ENCODE peak calls at places on chromosome 17, in ten cellular contexts. One of them, this sample, is unnamed.

GRCh38 chr17:41977991-41978390 is 11.4 kb downstream of the CNP start:
- DNase-seq in mucosa of descending colon: peak; percentile 19
- DNase-seq in psoas muscle: no peak
- DNase-seq in esophagus muscularis mucosa: no peak
- DNase-seq in Calu3: peak; percentile 42
- DNase-seq in upper lobe of left lung: no peak
- DNase-seq in cardiac muscle cell: no peak
- DNase-seq in AG09309: no peak
- DNase-seq in chondrocyte: peak; percentile 25
- DNase-seq in neural progenitor cell: no peak
- DNase-seq in this sample: peak; percentile 79

GRCh38 chr17:44599298-44600175 is 42.3 kb downstream of the FZD2 start:
- DNase-seq in AG09309: peak; percentile 78
- DNase-seq in neural progenitor cell: peak; percentile 70
- DNase-seq in chondrocyte: no peak
- DNase-seq in esophagus muscularis mucosa: no peak
- DNase-seq in upper lobe of left lung: no peak
- DNase-seq in Calu3: peak; percentile 60
- DNase-seq in mucosa of descending colon: peak; percentile 65
- DNase-seq in cardiac muscle cell: peak; percentile 98
- DNase-seq in psoas muscle: no peak
- DNase-seq in this sample: no peak

GRCh38 chr17:73349138-73349537 is 37.3 kb upstream of the CDC42EP4 start:
- DNase-seq in chondrocyte: no peak
- DNase-seq in Calu3: no peak
- DNase-seq in psoas muscle: no peak
- DNase-seq in neural progenitor cell: peak; percentile 86
- DNase-seq in mucosa of descending colon: no peak
- DNase-seq in AG09309: no peak
- DNase-seq in cardiac muscle cell: peak; percentile 68
- DNase-seq in esophagus muscularis mucosa: no peak
- DNase-seq in upper lobe of left lung: no peak
- DNase-seq in this sample: no peak

GRCh38 chr17:36653374-36653773 is 52.0 kb downstream of the MRM1 start:
- DNase-seq in AG09309: no peak
- DNase-seq in mucosa of descending colon: no peak
- DNase-seq in cardiac muscle cell: no peak
- DNase-seq in chondrocyte: no peak
- DNase-seq in neural progenitor cell: peak; percentile 38
- DNase-seq in esophagus muscularis mucosa: no peak
- DNase-seq in upper lobe of left lung: no peak
- DNase-seq in Calu3: no peak
- DNase-seq in psoas muscle: no peak
- DNase-seq in this sample: no peak

GRCh38 chr17:66755101-66755943 is 79.6 kb upstream of the CACNG5 start:
- DNase-seq in AG09309: no peak
- DNase-seq in neural progenitor cell: no peak
- DNase-seq in chondrocyte: no peak
- DNase-seq in mucosa of descending colon: no peak
- DNase-seq in upper lobe of left lung: no peak
- DNase-seq in esophagus muscularis mucosa: no peak
- DNase-seq in psoas muscle: no peak
- DNase-seq in Calu3: no peak
- DNase-seq in cardiac muscle cell: no peak
- DNase-seq in this sample: peak; percentile 23

GRCh38 chr17:69654981-69655581 is 240.6 kb downstream of the MAP2K6 start:
- DNase-seq in Calu3: no peak
- DNase-seq in psoas muscle: no peak
- DNase-seq in cardiac muscle cell: peak; percentile 69
- DNase-seq in AG09309: peak; percentile 68
- DNase-seq in esophagus muscularis mucosa: no peak
- DNase-seq in mucosa of descending colon: no peak
- DNase-seq in upper lobe of left lung: no peak
- DNase-seq in chondrocyte: no peak
- DNase-seq in neural progenitor cell: no peak
- DNase-seq in this sample: no peak

GRCh38 chr17:59642535-59642934 is 22.8 kb downstream of the CLTC start:
- DNase-seq in psoas muscle: no peak
- DNase-seq in Calu3: no peak
- DNase-seq in chondrocyte: no peak
- DNase-seq in upper lobe of left lung: no peak
- DNase-seq in esophagus muscularis mucosa: no peak
- DNase-seq in cardiac muscle cell: no peak
- DNase-seq in mucosa of descending colon: no peak
- DNase-seq in neural progenitor cell: no peak
- DNase-seq in AG09309: no peak
- DNase-seq in this sample: peak; percentile 71

GRCh38 chr17:30297715-30298114 is 6.0 kb upstream of the BLMH start:
- DNase-seq in esophagus muscularis mucosa: no peak
- DNase-seq in upper lobe of left lung: peak; percentile 24
- DNase-seq in mucosa of descending colon: no peak
- DNase-seq in psoas muscle: no peak
- DNase-seq in neural progenitor cell: no peak
- DNase-seq in AG09309: no peak
- DNase-seq in Calu3: no peak
- DNase-seq in chondrocyte: no peak
- DNase-seq in cardiac muscle cell: no peak
- DNase-seq in this sample: no peak

GRCh38 chr17:77869665-77870132 is 88.8 kb upstream of the TNRC6C start:
- DNase-seq in AG09309: no peak
- DNase-seq in chondrocyte: peak; percentile 36
- DNase-seq in upper lobe of left lung: no peak
- DNase-seq in Calu3: no peak
- DNase-seq in esophagus muscularis mucosa: no peak
- DNase-seq in cardiac muscle cell: no peak
- DNase-seq in neural progenitor cell: no peak
- DNase-seq in psoas muscle: peak; percentile 63
- DNase-seq in mucosa of descending colon: peak; percentile 74
- DNase-seq in this sample: no peak

GRCh38 chr17:13864551-13864950 is 204.8 kb upstream of the COX10 start:
- DNase-seq in AG09309: peak; percentile 59
- DNase-seq in cardiac muscle cell: peak; percentile 54
- DNase-seq in psoas muscle: no peak
- DNase-seq in mucosa of descending colon: no peak
- DNase-seq in chondrocyte: no peak
- DNase-seq in neural progenitor cell: no peak
- DNase-seq in upper lobe of left lung: no peak
- DNase-seq in esophagus muscularis mucosa: no peak
- DNase-seq in Calu3: no peak
- DNase-seq in this sample: no peak

GRCh38 chr17:38560503-38561318 is 45.0 kb downstream of the SRCIN1 start:
- DNase-seq in esophagus muscularis mucosa: no peak
- DNase-seq in mucosa of descending colon: no peak
- DNase-seq in upper lobe of left lung: no peak
- DNase-seq in neural progenitor cell: peak; percentile 66
- DNase-seq in psoas muscle: no peak
- DNase-seq in AG09309: no peak
- DNase-seq in chondrocyte: no peak
- DNase-seq in Calu3: no peak
- DNase-seq in cardiac muscle cell: peak; percentile 47
- DNase-seq in this sample: no peak

GRCh38 chr17:12415031-12415430 is 250.7 kb upstream of the MYOCD start:
- DNase-seq in psoas muscle: no peak
- DNase-seq in mucosa of descending colon: no peak
- DNase-seq in neural progenitor cell: no peak
- DNase-seq in AG09309: peak; percentile 31
- DNase-seq in chondrocyte: no peak
- DNase-seq in cardiac muscle cell: no peak
- DNase-seq in esophagus muscularis mucosa: no peak
- DNase-seq in upper lobe of left lung: no peak
- DNase-seq in Calu3: no peak
- DNase-seq in this sample: no peak

GRCh38 chr17:65163990-65164495 is 26.9 kb downstream of the RGS9 start:
- DNase-seq in cardiac muscle cell: peak; percentile 54
- DNase-seq in AG09309: no peak
- DNase-seq in esophagus muscularis mucosa: no peak
- DNase-seq in mucosa of descending colon: no peak
- DNase-seq in Calu3: peak; percentile 8
- DNase-seq in chondrocyte: no peak
- DNase-seq in upper lobe of left lung: no peak
- DNase-seq in psoas muscle: no peak
- DNase-seq in neural progenitor cell: no peak
- DNase-seq in this sample: no peak

GRCh38 chr17:17783121-17783824 is 53.5 kb downstream of the SREBF1 start:
- DNase-seq in Calu3: peak; percentile 49
- DNase-seq in chondrocyte: no peak
- DNase-seq in AG09309: no peak
- DNase-seq in esophagus muscularis mucosa: no peak
- DNase-seq in mucosa of descending colon: peak; percentile 80
- DNase-seq in upper lobe of left lung: peak; percentile 92
- DNase-seq in psoas muscle: peak; percentile 85
- DNase-seq in cardiac muscle cell: peak; percentile 47
- DNase-seq in neural progenitor cell: peak; percentile 88
- DNase-seq in this sample: peak; percentile 25

GRCh38 chr17:38873646-38874380 is 4.0 kb downstream of the LASP1 start:
- DNase-seq in AG09309: no peak
- DNase-seq in psoas muscle: no peak
- DNase-seq in upper lobe of left lung: no peak
- DNase-seq in chondrocyte: no peak
- DNase-seq in cardiac muscle cell: no peak
- DNase-seq in mucosa of descending colon: no peak
- DNase-seq in Calu3: peak; percentile 95
- DNase-seq in neural progenitor cell: peak; percentile 4
- DNase-seq in esophagus muscularis mucosa: no peak
- DNase-seq in this sample: no peak

GRCh38 chr17:63537991-63538692 is 12.1 kb upstream of the DCAF7 start:
- DNase-seq in psoas muscle: no peak
- DNase-seq in cardiac muscle cell: peak; percentile 6
- DNase-seq in neural progenitor cell: peak; percentile 9
- DNase-seq in mucosa of descending colon: no peak
- DNase-seq in chondrocyte: peak; percentile 88
- DNase-seq in Calu3: no peak
- DNase-seq in esophagus muscularis mucosa: no peak
- DNase-seq in upper lobe of left lung: peak; percentile 85
- DNase-seq in AG09309: no peak
- DNase-seq in this sample: no peak

GRCh38 chr17:7315570-7316243 is 547 bp upstream of the GPS2 start:
- DNase-seq in AG09309: no peak
- DNase-seq in upper lobe of left lung: peak; percentile 83
- DNase-seq in esophagus muscularis mucosa: no peak
- DNase-seq in neural progenitor cell: no peak
- DNase-seq in cardiac muscle cell: no peak
- DNase-seq in Calu3: no peak
- DNase-seq in psoas muscle: no peak
- DNase-seq in mucosa of descending colon: peak; percentile 74
- DNase-seq in chondrocyte: no peak
- DNase-seq in this sample: no peak

GRCh38 chr17:78502611-78503148 is 74.5 kb downstream of the DNAH17 start:
- DNase-seq in psoas muscle: peak; percentile 30
- DNase-seq in Calu3: no peak
- DNase-seq in AG09309: no peak
- DNase-seq in cardiac muscle cell: no peak
- DNase-seq in neural progenitor cell: no peak
- DNase-seq in mucosa of descending colon: peak; percentile 39
- DNase-seq in esophagus muscularis mucosa: no peak
- DNase-seq in chondrocyte: no peak
- DNase-seq in upper lobe of left lung: peak; percentile 75
- DNase-seq in this sample: no peak

GRCh38 chr17:67891481-67892119 is 66.3 kb downstream of the BPTF start:
- DNase-seq in AG09309: peak; percentile 32
- DNase-seq in cardiac muscle cell: peak; percentile 70
- DNase-seq in neural progenitor cell: peak; percentile 4
- DNase-seq in psoas muscle: no peak
- DNase-seq in esophagus muscularis mucosa: no peak
- DNase-seq in Calu3: no peak
- DNase-seq in upper lobe of left lung: no peak
- DNase-seq in mucosa of descending colon: no peak
- DNase-seq in chondrocyte: no peak
- DNase-seq in this sample: peak; percentile 19
- TF ChIP-seq CTCF in AG09309: peak; percentile 57
- TF ChIP-seq CTCF in cardiac muscle cell: peak; percentile 47
- TF ChIP-seq CTCF in neural progenitor cell: no peak
- TF ChIP-seq CTCF in psoas muscle: no peak
- TF ChIP-seq CTCF in esophagus muscularis mucosa: peak; percentile 21
- TF ChIP-seq CTCF in Calu3: no peak
- TF ChIP-seq CTCF in upper lobe of left lung: no peak
- TF ChIP-seq CTCF in mucosa of descending colon: no peak
- TF ChIP-seq CTCF in chondrocyte: peak; percentile 63
- TF ChIP-seq CTCF in this sample: peak; percentile 72

GRCh38 chr17:9676084-9676483 is 30.8 kb downstream of the USP43 start:
- DNase-seq in cardiac muscle cell: peak; percentile 7
- DNase-seq in AG09309: no peak
- DNase-seq in neural progenitor cell: no peak
- DNase-seq in chondrocyte: no peak
- DNase-seq in esophagus muscularis mucosa: no peak
- DNase-seq in upper lobe of left lung: no peak
- DNase-seq in Calu3: peak; percentile 3
- DNase-seq in psoas muscle: no peak
- DNase-seq in mucosa of descending colon: no peak
- DNase-seq in this sample: no peak
- TF ChIP-seq CTCF in cardiac muscle cell: peak; percentile 20
- TF ChIP-seq CTCF in AG09309: no peak
- TF ChIP-seq CTCF in neural progenitor cell: peak; percentile 38
- TF ChIP-seq CTCF in chondrocyte: peak; percentile 76
- TF ChIP-seq CTCF in esophagus muscularis mucosa: no peak
- TF ChIP-seq CTCF in upper lobe of left lung: no peak
- TF ChIP-seq CTCF in Calu3: no peak
- TF ChIP-seq CTCF in psoas muscle: no peak
- TF ChIP-seq CTCF in mucosa of descending colon: no peak
- TF ChIP-seq CTCF in this sample: peak; percentile 34

DNA sequence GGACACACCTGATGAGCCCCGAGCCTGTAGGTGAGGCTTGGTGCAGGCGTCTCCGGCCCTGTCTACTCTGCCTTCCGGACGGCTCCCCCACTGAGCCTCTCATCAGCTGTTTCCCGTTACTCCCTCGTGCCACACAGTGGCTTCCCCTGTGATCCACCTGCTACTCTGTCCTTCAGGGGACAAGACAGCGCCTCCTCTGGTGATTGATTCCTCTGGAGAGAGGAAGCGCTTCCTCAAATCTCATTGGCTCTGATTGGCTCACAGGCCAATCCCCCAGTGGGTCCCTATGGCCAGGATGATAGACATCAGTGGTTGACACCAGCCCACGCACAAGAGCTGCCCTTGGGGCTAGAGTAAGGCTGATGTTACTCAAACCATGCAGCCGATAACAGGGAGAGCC is 24.0 kb downstream of the RNF213 start:
- DNase-seq in neural progenitor cell: peak; percentile 63
- DNase-seq in cardiac muscle cell: no peak
- DNase-seq in psoas muscle: peak; percentile 14
- DNase-seq in mucosa of descending colon: peak; percentile 22
- DNase-seq in upper lobe of left lung: no peak
- DNase-seq in AG09309: no peak
- DNase-seq in chondrocyte: no peak
- DNase-seq in Calu3: no peak
- DNase-seq in esophagus muscularis mucosa: no peak
- DNase-seq in this sample: no peak
- TF ChIP-seq CTCF in neural progenitor cell: peak; percentile 46
- TF ChIP-seq CTCF in cardiac muscle cell: no peak
- TF ChIP-seq CTCF in psoas muscle: no peak
- TF ChIP-seq CTCF in mucosa of descending colon: no peak
- TF ChIP-seq CTCF in upper lobe of left lung: no peak
- TF ChIP-seq CTCF in AG09309: no peak
- TF ChIP-seq CTCF in chondrocyte: peak; percentile 25
- TF ChIP-seq CTCF in Calu3: no peak
- TF ChIP-seq CTCF in esophagus muscularis mucosa: no peak
- TF ChIP-seq CTCF in this sample: no peak

DNA sequence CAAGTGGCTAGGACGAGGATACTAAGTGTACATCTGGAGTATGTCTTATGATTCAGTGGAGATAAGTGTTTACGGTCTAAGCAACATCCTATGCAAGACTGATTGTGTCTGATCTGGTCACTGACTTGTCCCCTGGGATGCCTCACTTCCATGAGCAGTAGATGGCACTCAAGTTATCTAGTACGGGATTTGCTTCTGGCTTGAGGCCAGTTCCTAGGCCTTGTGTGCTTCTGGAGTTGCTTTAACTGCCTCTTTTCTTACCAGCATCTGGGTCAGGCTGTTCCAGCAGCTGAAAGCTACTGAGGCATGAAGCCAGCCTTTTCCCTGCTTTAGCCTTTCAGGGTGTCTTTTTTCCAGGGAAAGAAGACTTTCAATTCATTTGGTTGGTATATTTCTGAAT is 23.0 kb downstream of the SUPT6H start:
- DNase-seq in mucosa of descending colon: no peak
- DNase-seq in chondrocyte: no peak
- DNase-seq in esophagus muscularis mucosa: no peak
- DNase-seq in cardiac muscle cell: peak; percentile 54
- DNase-seq in Calu3: no peak
- DNase-seq in AG09309: no peak
- DNase-seq in neural progenitor cell: no peak
- DNase-seq in psoas muscle: peak; percentile 66
- DNase-seq in upper lobe of left lung: no peak
- DNase-seq in this sample: peak; percentile 65
- TF ChIP-seq CTCF in mucosa of descending colon: no peak
- TF ChIP-seq CTCF in chondrocyte: peak; percentile 27
- TF ChIP-seq CTCF in esophagus muscularis mucosa: no peak
- TF ChIP-seq CTCF in cardiac muscle cell: no peak
- TF ChIP-seq CTCF in Calu3: no peak
- TF ChIP-seq CTCF in AG09309: no peak
- TF ChIP-seq CTCF in neural progenitor cell: peak; percentile 5
- TF ChIP-seq CTCF in psoas muscle: peak; percentile 30
- TF ChIP-seq CTCF in upper lobe of left lung: no peak
- TF ChIP-seq CTCF in this sample: peak; percentile 60